ENCODE peak calls at places on chromosomes 11 and 22, in eight cellular contexts. D, A, Q, M, Z, N, W and J are unnamed samples.

GRCh38 chr11:26522912-26523610 is 49.0 kb downstream of the MUC15 start:
- DNase-seq in Q (no peak), A (peak), D (no peak), W (no peak), M (no peak), Z (no peak), N (peak), J (peak)

GRCh38 chr22:42368379-42369249 is 63.6 kb downstream of the NFAM1 start:
- DNase-seq in Z (no peak), W (peak), A (no peak), D (no peak), M (no peak), N (no peak), Q (no peak), J (no peak)

GRCh38 chr11:122394326-122394725 is 261.2 kb upstream of the UBASH3B start:
- DNase-seq in M (no peak), A (no peak), Z (no peak), D (no peak), N (no peak), W (no peak), Q (no peak), J (no peak)

GRCh38 chr11:34585870-34586654 is 34.8 kb upstream of the EHF start:
- DNase-seq in Z (no peak), A (peak), W (peak), D (no peak), Q (peak), M (no peak), N (peak), J (peak)

GRCh38 chr11:6828103-6828502 is 17.4 kb upstream of the OR10A5 start:
- DNase-seq in N (no peak), M (no peak), Z (no peak), W (no peak), A (no peak), D (no peak), Q (no peak), J (no peak)

GRCh38 chr11:128509990-128510389 is 77.4 kb downstream of the ETS1 start:
- DNase-seq in Q (peak), Z (no peak), M (no peak), A (peak), N (no peak), W (no peak), D (no peak), J (peak)

GRCh38 chr11:64334764-64335741 is 5.0 kb upstream of the CCDC88B start:
- DNase-seq in A (peak), Q (no peak), Z (peak), D (no peak), M (peak), N (peak), W (no peak), J (peak)

GRCh38 chr11:119765628-119766027 is 36.6 kb upstream of the NECTIN1 start:
- DNase-seq in Z (no peak), M (no peak), Q (no peak), A (no peak), W (no peak), N (no peak), D (no peak), J (no peak)

GRCh38 chr22:24996420-24996952 is 44.0 kb downstream of the KIAA1671 start:
- DNase-seq in Q (no peak), W (no peak), Z (no peak), M (peak), D (peak), A (peak), N (no peak), J (peak)

GRCh38 chr22:27804683-27805297 is 3.2 kb upstream of the MN1 start:
- DNase-seq in A (peak), Z (peak), W (peak), M (peak), D (peak), Q (peak), N (peak), J (peak)

GRCh38 chr22:39594411-39594810 is 23.9 kb downstream of the CACNA1I start:
- DNase-seq in D (no peak), Q (no peak), N (no peak), A (no peak), W (no peak), M (no peak), Z (no peak), J (no peak)

GRCh38 chr22:24189249-24190158 is 8.2 kb downstream of the SUSD2 start:
- DNase-seq in W (no peak), A (peak), Q (peak), D (peak), Z (peak), M (peak), N (peak), J (peak)

GRCh38 chr11:31340903-31341572 is 28.5 kb downstream of the DCDC1 start:
- DNase-seq in W (no peak), Q (peak), A (peak), N (peak), D (no peak), Z (no peak), M (no peak), J (peak)

GRCh38 chr22:24592144-24592845 is 578 bp downstream of the LRRC75B start:
- DNase-seq in Q (no peak), N (no peak), Z (no peak), M (no peak), W (no peak), A (no peak), D (no peak), J (no peak)

GRCh38 chr11:10943968-10944367 is 86.1 kb upstream of the ZBED5 start:
- DNase-seq in N (no peak), Q (no peak), D (no peak), W (no peak), M (no peak), A (peak), Z (no peak), J (no peak)

GRCh38 chr22:17586831-17587440 is 23.6 kb downstream of the SLC25A18 start:
- DNase-seq in M (no peak), D (no peak), N (no peak), Q (no peak), A (no peak), W (no peak), Z (no peak), J (no peak)

GRCh38 chr11:6862961-6863360 is at the start of gene OR10A2:
- DNase-seq in Q (no peak), Z (no peak), D (peak), N (no peak), W (no peak), M (no peak), A (peak), J (peak)

GRCh38 chr11:44814881-44815592 is 88.3 kb downstream of the TSPAN18 start:
- DNase-seq in A (no peak), N (no peak), M (no peak), Q (no peak), Z (no peak), W (no peak), D (no peak), J (peak)

GRCh38 chr11:1234054-1234720 is 11.3 kb downstream of the MUC5B start:
- DNase-seq in M (peak), Z (peak), W (no peak), A (no peak), Q (no peak), N (no peak), D (no peak), J (no peak)

GRCh38 chr11:60498853-60499252 is 6.3 kb downstream of the MS4A12 start:
- DNase-seq in Z (no peak), M (no peak), Q (no peak), D (no peak), A (no peak), W (no peak), N (peak), J (no peak)

GRCh38 chr11:45848654-45849081 is 1.4 kb downstream of the CRY2 start:
- DNase-seq in Z (no peak), M (peak), A (peak), D (no peak), N (no peak), W (no peak), Q (no peak), J (no peak)

GRCh38 chr22:26031641-26032040 is 137.6 kb upstream of the SEZ6L start:
- DNase-seq in A (no peak), W (no peak), Z (no peak), D (no peak), Q (no peak), N (no peak), M (no peak), J (no peak)

GRCh38 chr11:48050304-48050703 is 69.9 kb downstream of the PTPRJ start:
- DNase-seq in D (no peak), A (no peak), W (no peak), N (no peak), Z (no peak), Q (no peak), M (no peak), J (no peak)

GRCh38 chr22:22487059-22487458 is 21.5 kb downstream of the ZNF280B start:
- DNase-seq in M (no peak), W (no peak), A (no peak), Z (no peak), Q (no peak), D (no peak), N (no peak), J (no peak)
- H3K4me3 ChIP-seq in M (no peak), W (no peak), A (no peak), Z (no peak), Q (no peak), D (no peak), N (no peak), J (no peak)

GRCh38 chr22:44890416-44891292 is 119.2 kb downstream of the PHF21B start:
- DNase-seq in Z (peak), Q (no peak), W (no peak), A (no peak), M (no peak), N (no peak), D (no peak), J (no peak)
- H3K4me3 ChIP-seq in Z (no peak), Q (no peak), W (no peak), A (no peak), M (no peak), N (no peak), D (no peak), J (no peak)

DNA sequence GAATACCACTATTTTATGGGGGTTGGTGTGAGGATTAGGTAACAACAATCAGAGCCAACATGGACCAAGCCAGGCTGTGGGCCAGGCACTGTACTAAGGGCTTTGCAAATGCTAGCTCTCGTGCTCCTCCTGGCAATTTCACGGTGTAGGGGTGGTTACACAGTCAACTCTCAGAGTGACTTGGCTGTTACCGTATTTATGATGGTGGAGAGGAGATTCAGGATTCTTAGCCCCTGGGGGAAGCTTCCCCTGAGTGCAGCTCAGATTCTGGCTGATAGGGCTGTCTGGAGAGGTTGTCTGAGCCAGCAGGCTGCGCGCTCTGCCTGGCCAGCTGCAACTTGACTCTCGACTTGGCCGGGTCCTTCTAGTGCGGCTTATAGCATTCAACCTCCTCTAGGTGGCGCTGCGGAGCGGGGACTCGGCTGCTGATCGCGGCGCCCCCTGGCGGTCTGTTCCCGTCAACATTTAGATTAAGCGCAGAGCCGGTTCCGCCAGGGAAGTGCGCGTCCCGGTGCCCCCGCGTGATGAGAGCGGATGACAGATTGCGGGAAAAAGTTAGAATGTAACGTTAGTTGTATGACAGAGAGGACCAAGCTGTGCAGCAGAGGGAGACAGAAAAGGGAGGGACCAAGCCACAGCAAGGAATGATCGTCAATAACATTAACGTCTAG is 4.5 kb upstream of the NCF4 start:
- DNase-seq in A (peak), W (peak), Q (peak), M (peak), D (peak), N (peak), Z (peak), J (peak)
- H3K4me3 ChIP-seq in A (no peak), W (no peak), Q (no peak), M (no peak), D (no peak), N (peak), Z (no peak), J (no peak)

DNA sequence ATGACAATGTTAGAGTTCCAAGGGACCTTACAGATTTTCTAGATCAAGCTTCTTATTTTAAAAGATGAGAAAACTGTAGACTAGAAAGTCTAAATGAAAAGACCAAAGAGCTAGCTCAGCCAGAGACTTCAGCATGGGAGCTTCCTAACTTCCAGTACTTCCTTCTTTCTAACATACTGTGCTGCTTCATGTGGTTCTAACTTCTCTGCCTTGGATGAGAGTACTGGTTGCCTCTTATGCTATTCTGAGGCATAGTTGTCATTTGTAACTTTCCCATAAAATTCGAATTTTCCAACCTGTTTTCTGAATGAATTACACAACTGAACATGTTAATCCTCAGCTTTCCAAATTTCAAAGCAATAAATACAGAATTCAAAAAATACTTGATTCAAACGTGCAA is 1.8 kb downstream of the MTMR2 start:
- DNase-seq in D (no peak), Z (no peak), M (no peak), W (no peak), N (no peak), Q (no peak), A (peak), J (no peak)
- H3K4me3 ChIP-seq in D (no peak), Z (peak), M (no peak), W (no peak), N (no peak), Q (no peak), A (peak), J (no peak)